ENCODE peak calls at places on chromosomes 4 and X, in five cellular contexts. One of them, this sample, is unnamed.

GRCh38 chr4:109185951-109186350 is 116.5 kb downstream of the COL25A1 start:
- DNase-seq in uterus: no peak
- DNase-seq in right atrium auricular region: no peak
- DNase-seq in HS-27A: no peak
- DNase-seq in heart left ventricle: no peak
- DNase-seq in this sample: no peak

GRCh38 chr4:75939890-75940691 is 722 bp downstream of the NAAA start:
- DNase-seq in right atrium auricular region: peak
- DNase-seq in heart left ventricle: peak
- DNase-seq in HS-27A: peak
- DNase-seq in uterus: peak
- DNase-seq in this sample: peak

GRCh38 chrX:54999717-55000598 is at the start of gene APEX2:
- DNase-seq in heart left ventricle: peak
- DNase-seq in uterus: peak
- DNase-seq in right atrium auricular region: peak
- DNase-seq in HS-27A: peak
- DNase-seq in this sample: peak

GRCh38 chr4:139550724-139551429 is 5.1 kb downstream of the SETD7 start:
- DNase-seq in right atrium auricular region: peak
- DNase-seq in heart left ventricle: peak
- DNase-seq in uterus: peak
- DNase-seq in HS-27A: no peak
- DNase-seq in this sample: no peak

GRCh38 chr4:62003695-62004094 is 803.6 kb downstream of the ADGRL3 start:
- DNase-seq in HS-27A: no peak
- DNase-seq in heart left ventricle: no peak
- DNase-seq in uterus: no peak
- DNase-seq in right atrium auricular region: no peak
- DNase-seq in this sample: no peak

GRCh38 chr4:134628074-134628473 is 426.5 kb upstream of the PABPC4L start:
- DNase-seq in uterus: no peak
- DNase-seq in HS-27A: no peak
- DNase-seq in heart left ventricle: no peak
- DNase-seq in right atrium auricular region: no peak
- DNase-seq in this sample: no peak

GRCh38 chr4:8268901-8269534 is 536 bp upstream of the HTRA3 start:
- DNase-seq in uterus: no peak
- DNase-seq in heart left ventricle: no peak
- DNase-seq in HS-27A: no peak
- DNase-seq in right atrium auricular region: no peak
- DNase-seq in this sample: no peak

GRCh38 chr4:87270144-87270543 is 49.7 kb upstream of the KLHL8 start:
- DNase-seq in right atrium auricular region: no peak
- DNase-seq in uterus: no peak
- DNase-seq in heart left ventricle: peak
- DNase-seq in HS-27A: no peak
- DNase-seq in this sample: peak

GRCh38 chrX:123450217-123450616 is 266.1 kb downstream of the GRIA3 start:
- DNase-seq in HS-27A: no peak
- DNase-seq in uterus: no peak
- DNase-seq in right atrium auricular region: no peak
- DNase-seq in heart left ventricle: no peak
- DNase-seq in this sample: no peak

GRCh38 chr4:120055167-120055566 is 11.5 kb downstream of the MAD2L1 start:
- DNase-seq in heart left ventricle: no peak
- DNase-seq in HS-27A: no peak
- DNase-seq in right atrium auricular region: no peak
- DNase-seq in uterus: no peak
- DNase-seq in this sample: no peak

GRCh38 chr4:148649669-148650331 is 207.6 kb upstream of the NR3C2 start:
- DNase-seq in uterus: no peak
- DNase-seq in HS-27A: no peak
- DNase-seq in right atrium auricular region: no peak
- DNase-seq in heart left ventricle: no peak
- DNase-seq in this sample: no peak

GRCh38 chrX:153598541-153599191 is at the start of gene CCNQ:
- DNase-seq in uterus: no peak
- DNase-seq in HS-27A: no peak
- DNase-seq in right atrium auricular region: no peak
- DNase-seq in heart left ventricle: no peak
- DNase-seq in this sample: no peak

GRCh38 chr4:105551968-105552746 is at the start of gene ARHGEF38:
- DNase-seq in HS-27A: no peak
- DNase-seq in heart left ventricle: no peak
- DNase-seq in right atrium auricular region: no peak
- DNase-seq in uterus: no peak
- DNase-seq in this sample: no peak

GRCh38 chr4:138226351-138226750 is 15.8 kb downstream of the SLC7A11 start:
- DNase-seq in right atrium auricular region: no peak
- DNase-seq in uterus: no peak
- DNase-seq in heart left ventricle: no peak
- DNase-seq in HS-27A: no peak
- DNase-seq in this sample: no peak

GRCh38 chr4:129623233-129623632 is 527.3 kb downstream of the C4orf33 start:
- DNase-seq in HS-27A: no peak
- DNase-seq in right atrium auricular region: no peak
- DNase-seq in uterus: no peak
- DNase-seq in heart left ventricle: no peak
- DNase-seq in this sample: no peak

GRCh38 chr4:139555705-139556070 is 331 bp downstream of the SETD7 start:
- DNase-seq in heart left ventricle: peak
- DNase-seq in right atrium auricular region: peak
- DNase-seq in uterus: peak
- DNase-seq in HS-27A: no peak
- DNase-seq in this sample: peak

GRCh38 chrX:155745792-155746191 is 133.0 kb upstream of the TMLHE start:
- DNase-seq in heart left ventricle: peak
- DNase-seq in HS-27A: no peak
- DNase-seq in uterus: no peak
- DNase-seq in right atrium auricular region: peak
- DNase-seq in this sample: no peak

GRCh38 chrX:17635231-17635630 is 102.1 kb upstream of the SCML1 start:
- DNase-seq in right atrium auricular region: no peak
- DNase-seq in heart left ventricle: no peak
- DNase-seq in HS-27A: no peak
- DNase-seq in uterus: no peak
- DNase-seq in this sample: no peak

GRCh38 chr4:168524006-168524405 is 27.2 kb downstream of the PALLD start:
- DNase-seq in heart left ventricle: no peak
- DNase-seq in uterus: no peak
- DNase-seq in right atrium auricular region: no peak
- DNase-seq in HS-27A: no peak
- DNase-seq in this sample: no peak

GRCh38 chrX:119479845-119480244 is 11.6 kb downstream of the SLC25A5 start:
- DNase-seq in right atrium auricular region: no peak
- DNase-seq in heart left ventricle: no peak
- DNase-seq in HS-27A: no peak
- DNase-seq in uterus: no peak
- DNase-seq in this sample: no peak

GRCh38 chr4:66991521-66991920 is 553.8 kb downstream of the CENPC start:
- DNase-seq in heart left ventricle: no peak
- DNase-seq in HS-27A: no peak
- DNase-seq in right atrium auricular region: no peak
- DNase-seq in uterus: no peak
- DNase-seq in this sample: no peak

GRCh38 chr4:25043548-25043947 is 12.8 kb upstream of the LGI2 start:
- DNase-seq in right atrium auricular region: no peak
- DNase-seq in uterus: no peak
- DNase-seq in HS-27A: no peak
- DNase-seq in heart left ventricle: no peak
- DNase-seq in this sample: no peak

GRCh38 chr4:99657801-99658200 is at the start of gene C4orf54:
- DNase-seq in heart left ventricle: no peak
- DNase-seq in uterus: no peak
- DNase-seq in right atrium auricular region: no peak
- DNase-seq in HS-27A: no peak
- DNase-seq in this sample: no peak

GRCh38 chr4:123406862-123407261 is 10.3 kb downstream of the SPRY1 start:
- DNase-seq in HS-27A: no peak
- DNase-seq in uterus: no peak
- DNase-seq in heart left ventricle: no peak
- DNase-seq in right atrium auricular region: no peak
- DNase-seq in this sample: no peak

GRCh38 chr4:24912252-24913098 is at the start of gene CCDC149:
- DNase-seq in heart left ventricle: peak
- DNase-seq in right atrium auricular region: no peak
- DNase-seq in HS-27A: no peak
- DNase-seq in uterus: peak
- DNase-seq in this sample: peak

GRCh38 chr4:112379306-112379705 is 82.1 kb downstream of the ALPK1 start:
- DNase-seq in uterus: no peak
- DNase-seq in HS-27A: no peak
- DNase-seq in right atrium auricular region: no peak
- DNase-seq in heart left ventricle: no peak
- DNase-seq in this sample: no peak

This sample was measured in substantia nigra.